ENCODE peak calls at places on chromosomes 12 and 14, in ten cellular contexts. K, D, L, X, G, C, A, J, V and O are unnamed samples.
A peak's percentile ranks its signal among the peaks of the same experiment; 100 is the strongest.

GRCh38 chr14:104054222-104054905 is 31.1 kb upstream of the ASPG start:
- DNase-seq in K (no peak), D (no peak), L (no peak), X (no peak), G (no peak), C (no peak), A (no peak), J (no peak), V (no peak), O (no peak)

GRCh38 chr12:66662729-66663128 is 16.1 kb downstream of the GRIP1 start:
- DNase-seq in K (no peak), D (peak; percentile 60), L (no peak), X (no peak), G (no peak), C (no peak), A (no peak), J (no peak), V (peak; percentile 62), O (no peak)

GRCh38 chr12:51520576-51521325 is 70.3 kb upstream of the SCN8A start:
- DNase-seq in K (no peak), D (no peak), L (no peak), X (no peak), G (no peak), C (no peak), A (no peak), J (no peak), V (no peak), O (no peak)

GRCh38 chr14:21100931-21101330 is at the start of gene TMEM253:
- DNase-seq in K (no peak), D (no peak), L (no peak), X (no peak), G (no peak), C (no peak), A (no peak), J (no peak), V (no peak), O (no peak)

GRCh38 chr14:74574706-74575105 is 37.3 kb downstream of the LTBP2 start:
- DNase-seq in K (no peak), D (no peak), L (no peak), X (no peak), G (peak; percentile 51), C (no peak), A (no peak), J (peak; percentile 49), V (no peak), O (no peak)

GRCh38 chr12:25423355-25423754 is 129.7 kb downstream of the LMNTD1 start:
- DNase-seq in K (no peak), D (no peak), L (no peak), X (no peak), G (no peak), C (no peak), A (no peak), J (no peak), V (no peak), O (no peak)

GRCh38 chr12:34396006-34396860 is 373.9 kb downstream of the ALG10 start:
- DNase-seq in K (peak; percentile 2), D (no peak), L (peak; percentile 1), X (no peak), G (peak; percentile 32), C (no peak), A (peak; percentile 4), J (peak; percentile 5), V (no peak), O (peak; percentile 20)

GRCh38 chr14:91008759-91009409 is 51.6 kb downstream of the RPS6KA5 start:
- DNase-seq in K (no peak), D (no peak), L (no peak), X (peak; percentile 12), G (no peak), C (no peak), A (no peak), J (peak; percentile 26), V (peak; percentile 2), O (no peak)

GRCh38 chr14:106094654-106095189 is 568.3 kb downstream of the TMEM121 start:
- DNase-seq in K (peak; percentile 59), D (no peak), L (no peak), X (peak; percentile 48), G (peak; percentile 52), C (peak; percentile 2), A (no peak), J (no peak), V (no peak), O (no peak)

GRCh38 chr12:18696971-18697602 is 40.7 kb downstream of the PLCZ1 start:
- DNase-seq in K (no peak), D (peak; percentile 69), L (no peak), X (no peak), G (no peak), C (no peak), A (no peak), J (no peak), V (peak; percentile 65), O (no peak)

GRCh38 chr14:92491782-92492181 is 21.8 kb upstream of the RIN3 start:
- DNase-seq in K (no peak), D (no peak), L (no peak), X (no peak), G (no peak), C (no peak), A (no peak), J (no peak), V (no peak), O (no peak)

GRCh38 chr12:30599631-30600030 is 96.0 kb downstream of the IPO8 start:
- DNase-seq in K (no peak), D (peak; percentile 50), L (no peak), X (peak; percentile 57), G (no peak), C (no peak), A (no peak), J (no peak), V (peak; percentile 15), O (no peak)

GRCh38 chr12:28770329-28770728 is 378.7 kb upstream of the FAR2 start:
- DNase-seq in K (no peak), D (no peak), L (peak; percentile 6), X (peak; percentile 7), G (no peak), C (no peak), A (no peak), J (peak; percentile 35), V (peak; percentile 22), O (peak; percentile 54)

GRCh38 chr12:99043319-99043914 is 398.3 kb downstream of the APAF1 start:
- DNase-seq in K (peak; percentile 38), D (peak; percentile 81), L (peak; percentile 73), X (peak; percentile 76), G (peak; percentile 65), C (peak; percentile 76), A (peak; percentile 43), J (peak; percentile 58), V (peak; percentile 68), O (peak; percentile 66)

GRCh38 chr14:54975856-54976255 is 51.0 kb downstream of the WDHD1 start:
- DNase-seq in K (no peak), D (peak; percentile 39), L (no peak), X (peak; percentile 4), G (no peak), C (no peak), A (no peak), J (no peak), V (peak; percentile 10), O (no peak)

GRCh38 chr14:54979039-54979438 is 47.9 kb downstream of the WDHD1 start:
- DNase-seq in K (no peak), D (no peak), L (no peak), X (no peak), G (no peak), C (no peak), A (no peak), J (no peak), V (no peak), O (no peak)

GRCh38 chr14:54976316-54976715 is 50.6 kb downstream of the WDHD1 start:
- DNase-seq in K (no peak), D (peak; percentile 88), L (no peak), X (no peak), G (no peak), C (no peak), A (no peak), J (no peak), V (peak; percentile 82), O (no peak)

GRCh38 chr14:54974773-54975414 is 52.0 kb downstream of the WDHD1 start:
- DNase-seq in K (no peak), D (no peak), L (no peak), X (no peak), G (no peak), C (no peak), A (no peak), J (no peak), V (no peak), O (no peak)
- TF ChIP-seq CTCF in K (no peak), D (no peak), L (no peak), X (no peak), G (no peak), C (no peak), A (no peak), J (no peak), V (no peak), O (no peak)

GRCh38 chr12:3964404-3964803 is 91.2 kb upstream of the PARP11 start:
- DNase-seq in K (peak; percentile 44), D (no peak), L (peak; percentile 45), X (peak; percentile 23), G (no peak), C (peak; percentile 39), A (no peak), J (no peak), V (peak; percentile 10), O (no peak)
- TF ChIP-seq CTCF in K (peak; percentile 63), D (no peak), L (no peak), X (no peak), G (no peak), C (peak; percentile 38), A (no peak), J (peak; percentile 24), V (peak; percentile 22), O (peak; percentile 19)

DNA sequence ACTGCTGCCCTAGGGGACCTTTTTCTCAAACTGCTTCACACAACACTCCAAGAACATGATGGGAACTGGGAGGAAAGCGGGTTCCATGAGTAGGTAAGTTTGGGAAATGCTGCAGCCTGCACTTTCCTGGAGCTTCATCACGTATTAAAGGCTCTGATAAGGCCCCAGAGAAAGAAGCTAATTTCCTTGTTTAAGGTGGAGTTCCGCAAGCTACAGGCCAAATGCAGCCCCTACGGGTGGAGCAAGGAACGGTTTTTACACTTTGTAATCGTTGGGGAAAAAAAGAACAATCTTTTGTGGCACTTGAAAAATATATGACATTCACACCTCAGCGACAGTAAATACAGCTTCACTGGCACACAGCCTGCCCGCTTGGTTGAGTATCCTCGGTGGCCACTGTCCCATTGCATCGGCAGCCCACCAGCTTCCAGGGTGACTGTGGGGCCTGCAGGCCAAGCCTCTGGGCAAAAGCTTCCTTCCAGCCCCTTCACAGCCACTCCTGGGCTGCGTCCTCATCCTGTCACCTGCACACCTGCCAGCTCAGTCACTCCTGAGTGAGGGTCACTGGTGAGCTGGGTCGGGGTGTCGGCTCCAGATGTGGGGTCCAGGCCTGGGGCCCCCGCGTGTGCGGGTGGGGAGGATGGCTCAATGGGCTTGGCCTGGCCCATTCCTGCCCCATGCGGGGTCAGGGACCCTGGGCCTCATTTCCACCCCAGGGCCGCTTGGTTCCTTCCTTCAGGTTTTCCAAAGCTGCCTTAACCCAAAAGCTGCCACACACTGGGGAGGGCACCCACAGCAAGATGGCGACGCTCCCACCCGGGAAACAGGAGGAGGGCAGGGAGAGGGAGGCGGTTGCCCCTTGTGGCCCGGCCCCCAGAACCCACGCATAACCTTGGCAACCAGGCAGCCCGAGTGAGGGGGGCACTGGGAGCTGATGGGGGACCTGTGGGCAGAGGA is 2.4 kb downstream of the AMN start:
- DNase-seq in K (no peak), D (peak; percentile 27), L (no peak), X (no peak), G (no peak), C (no peak), A (no peak), J (no peak), V (no peak), O (peak; percentile 40)
- TF ChIP-seq CTCF in K (no peak), D (peak; percentile 52), L (no peak), X (no peak), G (no peak), C (no peak), A (no peak), J (no peak), V (peak; percentile 17), O (no peak)

GRCh38 chr12:68498736-68499135 is 112.0 kb upstream of the RAP1B start:
- DNase-seq in K (no peak), D (no peak), L (no peak), X (no peak), G (no peak), C (no peak), A (no peak), J (no peak), V (no peak), O (no peak)
- TF ChIP-seq CTCF in K (no peak), D (no peak), L (no peak), X (no peak), G (no peak), C (no peak), A (no peak), J (no peak), V (no peak), O (no peak)